ENCODE peak calls at places on chromosomes 1 and 21, in seven cellular contexts. K is AG04450; R is aorta; O is central memory CD4-positive, alpha-beta T cell; C is DMS53; A is NCI-H1105 treated with DMSO at 0.1 percent for 48 hours; X is cerebellum. E is an unnamed sample.

GRCh38 chr1:27119270-27119618 is 35.7 kb downstream of the SLC9A1 start:
- DNase-seq in A (no peak), K (no peak), X (no peak), R (no peak), O (no peak), C (no peak), E (no peak)

GRCh38 chr21:39137248-39138186 is 45.7 kb downstream of the PSMG1 start:
- DNase-seq in O (no peak), A (no peak), X (no peak), C (peak), K (no peak), R (no peak), E (no peak)

GRCh38 chr1:50812346-50812745 is 147.7 kb downstream of the FAF1 start:
- DNase-seq in K (no peak), R (no peak), A (no peak), X (no peak), O (no peak), C (no peak), E (no peak)

GRCh38 chr1:86990826-86991225 is 76.4 kb downstream of the HS2ST1 start:
- DNase-seq in R (no peak), A (no peak), O (no peak), C (no peak), K (no peak), X (no peak), E (no peak)

GRCh38 chr1:25451903-25452302 is 21.2 kb downstream of the MACO1 start:
- DNase-seq in K (no peak), A (no peak), C (no peak), O (no peak), R (no peak), X (no peak), E (no peak)

GRCh38 chr1:34762474-34763141 is 3.1 kb downstream of the GJB4 start:
- DNase-seq in O (no peak), K (no peak), A (no peak), C (no peak), X (no peak), R (no peak), E (no peak)

GRCh38 chr1:115814685-115815398 is 26.1 kb downstream of the NHLH2 start:
- DNase-seq in K (no peak), A (no peak), R (no peak), C (no peak), X (no peak), O (no peak), E (no peak)

GRCh38 chr21:34813266-34813886 is 144.6 kb downstream of the CLIC6 start:
- DNase-seq in A (no peak), R (no peak), C (peak), O (no peak), K (peak), X (no peak), E (no peak)

E was measured in CD4-positive, alpha-beta memory T cell.